ENCODE peak calls at places on chromosomes 12 and 14, in nine cellular contexts. A is activated naive CD4-positive, alpha-beta T cell; X is GM13977; J is fibroblast of pulmonary artery; P is brain microvascular endothelial cell; B is stimulated activated CD8-positive, alpha-beta memory T cell treated with anti-CD3 and anti-CD28 coated beads, Interleukin-15, amount 100 ng/mL, for 24 hours; O is GM20000; W is H9; R is ureter. M is an unnamed sample.

GRCh38 chr14:64255756-64256155 is 38.4 kb downstream of the ESR2 start:
- DNase-seq in A (no peak), X (no peak), J (no peak), P (no peak), B (no peak), O (no peak), W (no peak), R (no peak), M (no peak)

GRCh38 chr12:110039085-110039807 is 9.1 kb downstream of the C12orf76 start:
- DNase-seq in A (peak), X (no peak), J (peak), P (peak), B (no peak), O (no peak), W (peak), R (peak), M (no peak)

GRCh38 chr14:41071351-41071750 is 535.3 kb upstream of the LRFN5 start:
- DNase-seq in A (no peak), X (no peak), J (no peak), P (no peak), B (no peak), O (no peak), W (no peak), R (no peak), M (no peak)

GRCh38 chr12:3035815-3036702 is 41.1 kb upstream of the TSPAN9 start:
- DNase-seq in A (no peak), X (no peak), J (peak), P (peak), B (no peak), O (no peak), W (no peak), R (no peak), M (no peak)

GRCh38 chr12:89225808-89226368 is 126.4 kb downstream of the DUSP6 start:
- DNase-seq in A (no peak), X (peak), J (peak), P (peak), B (no peak), O (peak), W (peak), R (peak), M (no peak)

GRCh38 chr12:131084341-131085011 is 130.8 kb downstream of the ADGRD1 start:
- DNase-seq in A (no peak), X (no peak), J (no peak), P (no peak), B (no peak), O (no peak), W (peak), R (peak), M (no peak)

GRCh38 chr14:85531141-85531593 is 1.2 kb downstream of the FLRT2 start:
- DNase-seq in A (no peak), X (no peak), J (peak), P (peak), B (no peak), O (no peak), W (peak), R (no peak), M (no peak)

GRCh38 chr12:126093911-126094310 is 1028.7 kb downstream of the AACS start:
- DNase-seq in A (no peak), X (no peak), J (peak), P (no peak), B (no peak), O (no peak), W (peak), R (no peak), M (no peak)

GRCh38 chr14:65433646-65434045 is 21.1 kb downstream of the FUT8 start:
- DNase-seq in A (no peak), X (no peak), J (no peak), P (no peak), B (no peak), O (no peak), W (no peak), R (no peak), M (no peak)

GRCh38 chr12:47078733-47079364 is 572 bp upstream of the PCED1B start:
- DNase-seq in A (peak), X (no peak), J (peak), P (no peak), B (no peak), O (peak), W (no peak), R (peak), M (no peak)

GRCh38 chr12:109549613-109550309 is 23.5 kb downstream of the MMAB start:
- DNase-seq in A (no peak), X (no peak), J (no peak), P (no peak), B (no peak), O (no peak), W (no peak), R (no peak), M (no peak)

GRCh38 chr14:98233656-98234055 is 1038.3 kb downstream of the BCL11B start:
- DNase-seq in A (no peak), X (no peak), J (no peak), P (no peak), B (no peak), O (no peak), W (no peak), R (no peak), M (no peak)

GRCh38 chr12:56644654-56645053 is 1.1 kb downstream of the ATP5F1B start:
- DNase-seq in A (no peak), X (no peak), J (no peak), P (no peak), B (no peak), O (no peak), W (no peak), R (no peak), M (no peak)

GRCh38 chr14:54784060-54784459 is 118.6 kb downstream of the GCH1 start:
- DNase-seq in A (no peak), X (no peak), J (no peak), P (no peak), B (no peak), O (no peak), W (no peak), R (no peak), M (no peak)

GRCh38 chr12:85872497-85873091 is 1.5 kb upstream of the NTS start:
- DNase-seq in A (no peak), X (peak), J (peak), P (peak), B (no peak), O (peak), W (no peak), R (no peak), M (no peak)

GRCh38 chr14:26444745-26445144 is 153.1 kb downstream of the NOVA1 start:
- DNase-seq in A (no peak), X (no peak), J (peak), P (no peak), B (no peak), O (no peak), W (no peak), R (no peak), M (no peak)

GRCh38 chr12:124293286-124294003 is 1.4 kb upstream of the RFLNA start:
- DNase-seq in A (no peak), X (no peak), J (no peak), P (no peak), B (no peak), O (no peak), W (no peak), R (no peak), M (no peak)

GRCh38 chr14:63212776-63213500 is 8.7 kb downstream of the RHOJ start:
- DNase-seq in A (no peak), X (no peak), J (no peak), P (no peak), B (no peak), O (no peak), W (no peak), R (no peak), M (no peak)

GRCh38 chr12:70383484-70383883 is 17.4 kb downstream of the KCNMB4 start:
- DNase-seq in A (no peak), X (no peak), J (peak), P (no peak), B (no peak), O (no peak), W (no peak), R (no peak), M (no peak)

GRCh38 chr14:101508948-101509729 is 52.2 kb upstream of the DIO3 start:
- DNase-seq in A (no peak), X (no peak), J (no peak), P (no peak), B (no peak), O (no peak), W (no peak), R (no peak), M (no peak)

GRCh38 chr14:80959448-80960006 is 4.1 kb downstream of the TSHR start:
- DNase-seq in A (no peak), X (peak), J (no peak), P (no peak), B (no peak), O (peak), W (no peak), R (no peak), M (peak)

GRCh38 chr14:99758121-99758871 is 34.9 kb upstream of the EML1 start:
- DNase-seq in A (no peak), X (no peak), J (peak), P (peak), B (no peak), O (no peak), W (peak), R (no peak), M (no peak)

GRCh38 chr14:20583908-20584307 is 3.9 kb downstream of the RNASE11 start:
- DNase-seq in A (no peak), X (no peak), J (no peak), P (no peak), B (no peak), O (no peak), W (no peak), R (no peak), M (no peak)

GRCh38 chr12:65188179-65188709 is 18.9 kb downstream of the LEMD3 start:
- DNase-seq in A (no peak), X (no peak), J (no peak), P (no peak), B (no peak), O (no peak), W (no peak), R (no peak), M (no peak)

GRCh38 chr14:101665478-101666078 is 95.9 kb upstream of the PPP2R5C start:
- DNase-seq in A (peak), X (peak), J (peak), P (peak), B (no peak), O (peak), W (peak), R (no peak), M (no peak)

M was measured in esophagus squamous epithelium.